ENCODE peak calls at places on chromosomes 1 and 21, in four cellular contexts. Q, O, J and D are unnamed samples.

GRCh38 chr1:226652613-226653012 is 86.5 kb downstream of the ITPKB start:
- DNase-seq in O (no peak), J (no peak), Q (no peak), D (no peak)

GRCh38 chr1:43373034-43373940 is 5.5 kb upstream of the ELOVL1 start:
- DNase-seq in O (no peak), J (no peak), Q (no peak), D (no peak)

GRCh38 chr1:230306158-230306557 is 120.0 kb downstream of the PGBD5 start:
- DNase-seq in Q (no peak), J (no peak), O (no peak), D (no peak)

GRCh38 chr1:229704157-229704556 is 78.1 kb downstream of the URB2 start:
- DNase-seq in Q (no peak), O (no peak), J (no peak), D (no peak)

GRCh38 chr1:220761688-220762427 is 13.7 kb downstream of the MTARC2 start:
- DNase-seq in J (no peak), O (no peak), Q (no peak), D (no peak)

GRCh38 chr1:29697391-29697780 is 461.1 kb downstream of the PTPRU start:
- DNase-seq in J (no peak), O (no peak), Q (no peak), D (no peak)

GRCh38 chr1:15681346-15682290 is 2.5 kb upstream of the PLEKHM2 start:
- DNase-seq in O (peak), J (no peak), Q (no peak), D (no peak)

GRCh38 chr1:101200513-101200912 is 36.3 kb upstream of the S1PR1 start:
- DNase-seq in Q (no peak), O (no peak), J (no peak), D (peak)

GRCh38 chr1:23558140-23558871 is 995 bp downstream of the ID3 start:
- DNase-seq in J (peak), O (no peak), Q (peak), D (no peak)

GRCh38 chr21:42677339-42678117 is 24.1 kb downstream of the PDE9A start:
- DNase-seq in Q (no peak), O (no peak), J (no peak), D (no peak)

GRCh38 chr1:10575616-10576015 is 100.9 kb downstream of the PEX14 start:
- DNase-seq in Q (no peak), J (no peak), O (no peak), D (no peak)

GRCh38 chr1:169163059-169163458 is 56.6 kb downstream of the ATP1B1 start:
- DNase-seq in O (no peak), Q (no peak), J (no peak), D (no peak)